ENCODE peak calls at places on chromosomes 12 and 14, in nine cellular contexts. N is A549, U is K562, C is WTC11, L is H1, D is GM12878, R is endothelial cell of umbilical vein, B is HCT116, W is HepG2. Q is an unnamed sample.

GRCh38 chr12:24255920-24256635 is 306.6 kb upstream of the SOX5 start:
- DNase-seq in R (no peak), L (no peak), B (no peak), C (no peak), N (no peak), W (no peak), D (no peak), U (no peak), Q (no peak)

GRCh38 chr12:46110220-46110700 is 119.9 kb upstream of the SCAF11 start:
- DNase-seq in C (no peak), W (no peak), R (no peak), U (no peak), N (no peak), B (no peak), L (no peak), D (no peak), Q (no peak)

GRCh38 chr14:70882771-70883492 is 24.3 kb upstream of the PCNX1 start:
- DNase-seq in W (no peak), U (no peak), L (no peak), D (peak), R (peak), C (no peak), N (no peak), B (no peak), Q (peak)

GRCh38 chr14:21382095-21382494 is 1.7 kb downstream of the SUPT16H start:
- DNase-seq in U (no peak), B (no peak), C (no peak), D (no peak), W (no peak), N (no peak), L (no peak), R (no peak), Q (no peak)

GRCh38 chr14:52412426-52412825 is 98.3 kb downstream of the PTGER2 start:
- DNase-seq in W (no peak), U (no peak), B (no peak), D (no peak), R (no peak), L (no peak), C (no peak), N (no peak), Q (no peak)

GRCh38 chr12:33588082-33588712 is 148.6 kb upstream of the SYT10 start:
- DNase-seq in U (peak), L (peak), D (no peak), R (no peak), B (no peak), W (no peak), N (no peak), C (no peak), Q (peak)

GRCh38 chr14:30223385-30223785 is 295.7 kb upstream of the PRKD1 start:
- DNase-seq in L (no peak), B (peak), W (peak), R (peak), U (no peak), C (no peak), N (peak), D (no peak), Q (no peak)

GRCh38 chr12:104057771-104058197 is 6.5 kb upstream of the HCFC2 start:
- DNase-seq in L (no peak), N (no peak), B (no peak), U (peak), D (no peak), R (peak), W (no peak), C (no peak), Q (peak)

GRCh38 chr12:93795352-93795751 is 118.2 kb downstream of the CRADD start:
- DNase-seq in D (no peak), B (no peak), N (no peak), W (no peak), R (no peak), L (no peak), C (no peak), U (no peak), Q (no peak)

GRCh38 chr14:54435500-54435981 is 5.6 kb downstream of the CNIH1 start:
- DNase-seq in W (no peak), U (peak), B (no peak), N (no peak), L (no peak), D (no peak), R (peak), C (no peak), Q (no peak)

GRCh38 chr14:88241810-88242209 is 81.3 kb downstream of the KCNK10 start:
- DNase-seq in L (no peak), D (no peak), B (no peak), R (no peak), U (no peak), N (no peak), C (no peak), W (no peak), Q (no peak)

GRCh38 chr12:13374783-13375182 is 178.3 kb downstream of the EMP1 start:
- DNase-seq in B (no peak), R (no peak), U (no peak), W (no peak), C (no peak), N (no peak), D (no peak), L (no peak), Q (no peak)

GRCh38 chr14:52015411-52016030 is 26.2 kb downstream of the RTRAF start:
- DNase-seq in D (no peak), R (peak), U (no peak), N (peak), W (peak), L (no peak), B (peak), C (peak), Q (peak)

GRCh38 chr12:119668315-119668651 is 350 bp downstream of the PRKAB1 start:
- DNase-seq in W (no peak), N (no peak), B (no peak), U (no peak), D (no peak), C (no peak), L (no peak), R (no peak), Q (no peak)

GRCh38 chr12:119859241-119859640 is 17.9 kb downstream of the CIT start:
- DNase-seq in C (no peak), D (no peak), B (no peak), W (no peak), N (no peak), R (no peak), U (no peak), L (no peak), Q (no peak)

GRCh38 chr12:38374751-38375150 is 58.2 kb downstream of the ALG10B start:
- DNase-seq in L (no peak), W (no peak), U (no peak), D (no peak), C (no peak), R (no peak), B (no peak), N (no peak), Q (no peak)

GRCh38 chr12:4245446-4245845 is 28.1 kb upstream of the CCND2 start:
- DNase-seq in B (no peak), C (no peak), N (no peak), W (no peak), U (no peak), D (no peak), L (no peak), R (no peak), Q (no peak)

GRCh38 chr12:120839503-120839902 is 64.7 kb downstream of the SPPL3 start:
- DNase-seq in U (no peak), L (no peak), D (no peak), B (no peak), R (no peak), N (no peak), C (no peak), W (no peak), Q (no peak)

GRCh38 chr14:60945984-60946383 is 34.9 kb downstream of the TRMT5 start:
- DNase-seq in W (no peak), R (no peak), U (no peak), D (no peak), C (no peak), L (no peak), B (no peak), N (no peak), Q (no peak)

GRCh38 chr14:92963301-92964123 is 40.6 kb downstream of the CHGA start:
- DNase-seq in U (no peak), D (no peak), W (peak), B (no peak), C (no peak), L (no peak), N (no peak), R (no peak), Q (no peak)

GRCh38 chr12:82225871-82226270 is 132.3 kb downstream of the CCDC59 start:
- DNase-seq in R (no peak), L (no peak), N (no peak), B (no peak), C (no peak), W (no peak), D (no peak), U (no peak), Q (no peak)

GRCh38 chr12:47547077-47547476 is 158.8 kb downstream of the RPAP3 start:
- DNase-seq in B (no peak), U (no peak), C (no peak), N (no peak), L (no peak), D (no peak), W (no peak), R (peak), Q (no peak)

GRCh38 chr14:94761348-94761998 is 8.4 kb downstream of the GSC start:
- DNase-seq in B (no peak), D (no peak), C (no peak), R (no peak), U (no peak), W (no peak), N (no peak), L (no peak), Q (no peak)

GRCh38 chr12:110269622-110270124 is 11.4 kb upstream of the ATP2A2 start:
- DNase-seq in B (no peak), U (peak), C (no peak), R (peak), W (no peak), D (no peak), N (peak), L (no peak), Q (peak)

GRCh38 chr12:130263025-130263424 is 74.7 kb upstream of the PIWIL1 start:
- DNase-seq in B (no peak), U (no peak), L (no peak), N (no peak), W (no peak), R (no peak), C (no peak), D (no peak), Q (no peak)

GRCh38 chr12:120851444-120851843 is 52.7 kb downstream of the SPPL3 start:
- DNase-seq in R (no peak), D (no peak), B (no peak), N (no peak), W (no peak), L (no peak), U (no peak), C (no peak), Q (no peak)

GRCh38 chr14:80987235-80988032 is 32.0 kb downstream of the TSHR start:
- DNase-seq in U (peak), C (peak), R (peak), L (peak), N (peak), B (peak), D (no peak), W (peak), Q (peak)

GRCh38 chr12:105120551-105120950 is 13.0 kb downstream of the WASHC4 start:
- DNase-seq in W (peak), R (no peak), U (peak), N (no peak), L (no peak), B (no peak), D (no peak), C (no peak), Q (no peak)

GRCh38 chr12:63752283-63752682 is 27.4 kb upstream of the RXYLT1 start:
- DNase-seq in L (no peak), B (no peak), R (no peak), U (no peak), D (no peak), C (no peak), W (no peak), N (no peak), Q (peak)

GRCh38 chr12:118402251-118402650 is 25.9 kb downstream of the SUDS3 start:
- DNase-seq in N (no peak), L (no peak), W (no peak), U (no peak), R (peak), D (no peak), C (no peak), B (no peak), Q (no peak)
- TF ChIP-seq MAX in N (no peak), L (no peak), W (no peak), U (no peak), R (no peak), D (no peak), C (no peak), B (no peak), Q (no peak)

GRCh38 chr12:52381206-52381605 is 4.2 kb downstream of the KRT84 start:
- DNase-seq in D (no peak), U (no peak), W (no peak), R (no peak), N (no peak), B (no peak), C (no peak), L (no peak), Q (no peak)
- TF ChIP-seq MAX in D (no peak), U (no peak), W (no peak), R (no peak), N (no peak), B (no peak), C (no peak), L (no peak), Q (no peak)

DNA sequence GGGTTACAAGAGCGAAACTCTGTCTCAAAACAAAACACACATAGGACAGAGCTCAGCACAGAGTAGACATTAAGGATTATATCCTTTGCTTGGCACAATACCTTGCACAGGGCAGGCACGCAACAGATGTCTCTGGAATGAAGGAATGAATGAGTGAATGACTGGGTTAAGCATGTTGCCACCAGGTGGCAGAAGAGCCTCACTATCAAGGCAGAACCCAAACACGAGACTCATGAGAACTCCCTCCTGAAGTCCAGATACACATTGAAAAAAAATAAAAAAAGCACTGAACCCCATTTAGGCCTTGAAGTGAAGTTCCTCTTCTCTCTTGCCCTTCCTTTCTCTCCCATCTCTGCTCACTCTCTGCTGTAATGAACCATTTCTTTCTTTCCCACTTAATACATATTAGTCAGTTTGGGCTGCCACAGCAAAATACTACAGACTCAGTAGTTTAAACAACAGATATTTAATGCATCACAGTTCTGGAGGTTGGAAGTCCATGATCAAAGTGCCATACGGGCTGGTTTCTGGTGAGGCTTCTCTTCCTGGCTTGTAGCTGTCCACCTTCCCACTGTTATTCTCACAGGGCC is 26.6 kb upstream of the LTA4H start:
- DNase-seq in W (peak), D (peak), N (peak), B (peak), R (peak), U (peak), L (peak), C (peak), Q (peak)
- TF ChIP-seq MAX in W (no peak), D (no peak), N (peak), B (peak), R (no peak), U (no peak), L (peak), C (no peak), Q (peak)

DNA sequence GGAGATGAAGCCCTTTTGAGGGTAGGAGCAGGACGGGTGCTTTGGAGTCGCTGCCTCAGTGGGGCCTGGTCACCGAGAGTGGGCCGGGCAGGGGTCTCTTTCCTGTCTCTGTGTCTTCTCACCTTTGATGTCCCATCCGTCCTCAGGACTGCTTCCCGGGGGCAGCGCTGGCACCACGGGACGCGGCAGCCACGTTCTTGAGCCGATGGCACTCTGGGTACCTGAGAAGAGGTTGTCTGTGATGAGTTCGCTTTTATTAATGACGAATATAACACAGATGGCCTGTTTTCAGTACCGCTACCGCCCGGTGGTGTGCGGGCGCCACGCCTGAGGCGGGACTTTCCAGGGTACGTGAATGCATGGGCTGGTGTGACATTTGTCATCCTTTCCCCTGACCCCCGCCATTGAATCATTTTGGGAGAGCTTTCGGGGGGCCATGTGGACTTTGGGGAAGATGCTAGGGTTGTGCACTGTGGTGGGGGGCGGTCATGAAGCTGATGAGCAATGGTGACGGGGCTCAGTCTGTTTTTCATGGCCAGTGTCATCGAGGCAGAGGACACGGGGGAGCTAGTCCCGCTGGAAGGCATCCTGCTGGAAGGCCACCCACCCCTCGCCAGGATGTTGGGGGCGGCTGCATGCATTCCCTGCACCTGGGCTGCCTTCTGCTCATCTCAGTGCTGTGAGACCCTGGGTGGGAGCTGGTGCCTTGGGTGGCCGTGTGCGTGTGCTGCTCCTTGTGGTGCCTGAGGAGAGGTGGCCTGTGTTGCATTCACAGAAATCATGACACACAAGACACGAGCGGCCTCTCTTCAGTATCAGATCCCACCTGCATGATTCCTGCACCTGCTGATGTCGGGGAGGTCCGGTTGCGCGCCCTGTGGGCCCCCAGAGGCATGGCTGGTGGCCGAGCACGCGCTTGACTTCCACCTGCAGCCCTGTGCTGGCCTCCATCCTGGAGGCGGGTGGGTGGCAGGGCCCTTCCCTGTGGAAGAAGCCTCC is 162.5 kb upstream of the RTL1 start:
- DNase-seq in B (no peak), D (no peak), U (no peak), L (no peak), C (peak), R (no peak), W (no peak), N (no peak), Q (no peak)
- TF ChIP-seq MAX in B (no peak), D (no peak), U (no peak), L (no peak), C (no peak), R (no peak), W (no peak), N (no peak), Q (no peak)

GRCh38 chr12:538731-539539 is 79.2 kb downstream of the B4GALNT3 start:
- DNase-seq in N (no peak), R (peak), W (no peak), B (peak), D (no peak), U (no peak), C (no peak), L (no peak), Q (no peak)
- TF ChIP-seq MAX in N (no peak), R (no peak), W (no peak), B (no peak), D (no peak), U (no peak), C (no peak), L (no peak), Q (no peak)

GRCh38 chr14:24705840-24706239 is 71.8 kb upstream of the GZMB start:
- DNase-seq in D (peak), C (no peak), B (no peak), R (no peak), L (no peak), N (no peak), U (no peak), W (no peak), Q (no peak)
- TF ChIP-seq MAX in D (peak), C (no peak), B (no peak), R (no peak), L (no peak), N (no peak), U (no peak), W (no peak), Q (no peak)

GRCh38 chr12:106147956-106148355 is 9.2 kb upstream of the NUAK1 start:
- DNase-seq in L (no peak), D (no peak), N (no peak), U (no peak), R (no peak), B (no peak), W (no peak), C (no peak), Q (no peak)
- TF ChIP-seq MAX in L (no peak), D (no peak), N (no peak), U (no peak), R (no peak), B (no peak), W (no peak), C (no peak), Q (no peak)

GRCh38 chr14:103385153-103385993 is at the start of gene MARK3:
- DNase-seq in D (peak), L (peak), W (peak), B (peak), U (peak), N (peak), C (peak), R (peak), Q (peak)

GRCh38 chr14:103388664-103389063 is 3.4 kb downstream of the MARK3 start:
- DNase-seq in W (no peak), L (no peak), U (no peak), D (no peak), C (no peak), R (no peak), N (no peak), B (no peak), Q (no peak)

GRCh38 chr14:103384450-103385152 is 614 bp upstream of the MARK3 start:
- DNase-seq in N (no peak), U (no peak), W (no peak), L (no peak), R (no peak), C (no peak), D (no peak), B (no peak), Q (no peak)

GRCh38 chr14:103386632-103387329 is 1.6 kb downstream of the MARK3 start:
- DNase-seq in W (no peak), C (no peak), N (no peak), U (no peak), B (no peak), R (peak), D (no peak), L (no peak), Q (peak)

DNA sequence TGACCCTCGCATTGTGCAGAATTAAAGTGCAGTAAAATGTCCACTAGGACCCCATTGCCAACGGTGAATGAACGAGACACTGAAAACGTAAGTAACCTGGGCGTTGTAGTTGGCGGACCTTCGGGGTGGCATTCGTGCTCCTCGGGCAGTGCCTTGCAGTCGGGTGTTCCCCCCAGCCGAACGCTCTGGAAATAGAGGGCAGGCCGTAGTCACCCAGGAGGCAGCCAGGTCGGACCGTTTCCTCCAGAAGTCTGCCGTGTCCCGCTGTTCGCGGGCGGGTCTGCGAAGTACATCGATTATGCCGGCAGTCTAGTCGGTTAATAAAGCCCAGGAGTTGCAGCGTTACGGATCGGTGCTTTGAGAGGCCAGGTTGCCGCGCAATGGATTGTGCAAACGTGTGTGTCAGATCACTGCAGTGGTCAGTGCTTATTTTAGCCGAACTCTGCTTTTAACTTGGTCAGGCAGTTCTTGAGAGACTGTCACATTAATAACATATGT is 828 bp downstream of the MARK3 start:
- DNase-seq in L (no peak), W (no peak), U (no peak), D (no peak), B (no peak), C (peak), N (no peak), R (peak), Q (peak)
- TF ChIP-seq MAX in L (no peak), W (peak), U (no peak), D (no peak), B (no peak), C (no peak), N (no peak), R (no peak), Q (no peak)

GRCh38 chr12:106766393-106766826 is 8.1 kb upstream of the RIC8B start:
- DNase-seq in L (no peak), U (no peak), W (no peak), D (no peak), C (no peak), R (peak), N (no peak), B (no peak), Q (no peak)
- TF ChIP-seq MAX in L (no peak), U (no peak), W (no peak), D (no peak), C (no peak), R (no peak), N (no peak), B (no peak), Q (no peak)

GRCh38 chr12:114982760-114983159 is 298.8 kb upstream of the TBX3 start:
- DNase-seq in D (no peak), U (peak), C (no peak), N (no peak), L (no peak), R (no peak), B (no peak), W (no peak), Q (peak)
- TF ChIP-seq MAX in D (no peak), U (no peak), C (no peak), N (no peak), L (no peak), R (no peak), B (no peak), W (no peak), Q (peak)

Q was measured in NB4.